ENCODE peak calls at places on chromosomes 4 and X, in nine cellular contexts. L is CD4-positive, alpha-beta memory T cell; K is left ventricle myocardium inferior; V is GM23248; Q is IMR-90; R is lung; E is ascending aorta; J is CD4-positive, CD25-positive, alpha-beta regulatory T cell; C is tibial artery. N is an unnamed sample.
A peak's percentile ranks its signal among the peaks of the same experiment; 100 is the strongest.

GRCh38 chrX:63186137-63186536 is 165.0 kb downstream of the SPIN4 start:
- DNase-seq in E (no peak), V (no peak), J (no peak), Q (no peak), R (no peak), K (no peak), L (no peak), C (no peak), N (no peak)

GRCh38 chrX:27132851-27133250 is 330.3 kb downstream of the PPP4R3C start:
- DNase-seq in Q (no peak), R (no peak), C (no peak), E (no peak), L (no peak), V (no peak), J (no peak), K (no peak), N (no peak)

GRCh38 chrX:74293343-74293946 is 10.5 kb upstream of the ZCCHC13 start:
- DNase-seq in J (peak; percentile 55), Q (peak; percentile 73), K (peak; percentile 78), L (peak; percentile 41), R (peak; percentile 73), V (peak; percentile 86), C (peak; percentile 88), E (peak; percentile 34), N (no peak)

GRCh38 chr4:184537269-184538022 is 63.1 kb upstream of the IRF2 start:
- DNase-seq in L (peak; percentile 92), Q (peak; percentile 93), E (peak; percentile 82), C (peak; percentile 99), K (peak; percentile 98), R (peak; percentile 96), V (peak; percentile 96), J (peak; percentile 91), N (peak; percentile 64)

GRCh38 chr4:14054391-14054790 is 426.9 kb upstream of the BOD1L1 start:
- DNase-seq in J (no peak), E (no peak), R (no peak), Q (no peak), V (peak; percentile 21), L (no peak), C (no peak), K (no peak), N (no peak)

GRCh38 chr4:26131053-26131452 is 189.8 kb upstream of the RBPJ start:
- DNase-seq in J (peak; percentile 16), K (no peak), Q (no peak), V (no peak), R (no peak), C (no peak), L (peak; percentile 47), E (no peak), N (no peak)

GRCh38 chr4:16682996-16683395 is 215.4 kb downstream of the LDB2 start:
- DNase-seq in R (no peak), Q (peak; percentile 54), K (no peak), J (no peak), L (no peak), E (no peak), C (no peak), V (no peak), N (no peak)

GRCh38 chrX:30653415-30654131 is at the start of gene GK:
- DNase-seq in E (no peak), V (peak; percentile 46), Q (peak; percentile 12), K (peak; percentile 15), C (peak; percentile 58), L (peak; percentile 29), J (peak; percentile 9), R (no peak), N (no peak)

GRCh38 chr4:128776794-128777216 is 32.7 kb upstream of the JADE1 start:
- DNase-seq in L (no peak), C (peak; percentile 75), Q (peak; percentile 95), K (peak; percentile 66), E (no peak), J (no peak), V (peak; percentile 91), R (peak; percentile 89), N (no peak)

GRCh38 chrX:115449742-115450141 is 111.2 kb upstream of the PLS3 start:
- DNase-seq in J (no peak), C (peak; percentile 69), Q (no peak), L (no peak), R (peak; percentile 47), E (no peak), K (peak; percentile 53), V (no peak), N (no peak)

GRCh38 chrX:49282647-49283011 is 13.0 kb downstream of the PPP1R3F start:
- DNase-seq in V (peak; percentile 60), Q (peak; percentile 33), R (no peak), E (no peak), J (no peak), L (no peak), C (no peak), K (no peak), N (no peak)

GRCh38 chrX:87338510-87338909 is 179.1 kb upstream of the KLHL4 start:
- DNase-seq in K (no peak), E (no peak), V (peak; percentile 0), Q (peak; percentile 2), C (no peak), R (no peak), J (no peak), L (no peak), N (no peak)

GRCh38 chrX:49884290-49884862 is 5.1 kb downstream of the USP27X start:
- DNase-seq in J (peak; percentile 23), L (peak; percentile 49), E (no peak), K (peak; percentile 56), V (peak; percentile 67), C (peak; percentile 64), R (peak; percentile 70), Q (peak; percentile 35), N (peak; percentile 22)

GRCh38 chrX:40531056-40531826 is 49.5 kb upstream of the ATP6AP2 start:
- DNase-seq in J (no peak), R (no peak), E (no peak), V (no peak), C (no peak), L (no peak), K (no peak), Q (no peak), N (no peak)

GRCh38 chr4:22129454-22130075 is 181.0 kb upstream of the KCNIP4 start:
- DNase-seq in K (no peak), E (no peak), L (no peak), J (no peak), R (no peak), Q (peak; percentile 26), C (no peak), V (peak; percentile 61), N (peak; percentile 37)

GRCh38 chrX:151714367-151714766 is 1.5 kb upstream of the FATE1 start:
- DNase-seq in Q (no peak), C (no peak), J (no peak), L (no peak), R (no peak), V (no peak), E (no peak), K (no peak), N (no peak)

GRCh38 chr4:77092832-77093800 is 17.3 kb upstream of the CCNI start:
- DNase-seq in L (no peak), C (no peak), J (no peak), E (no peak), V (peak; percentile 65), R (no peak), K (no peak), Q (no peak), N (no peak)

DNA sequence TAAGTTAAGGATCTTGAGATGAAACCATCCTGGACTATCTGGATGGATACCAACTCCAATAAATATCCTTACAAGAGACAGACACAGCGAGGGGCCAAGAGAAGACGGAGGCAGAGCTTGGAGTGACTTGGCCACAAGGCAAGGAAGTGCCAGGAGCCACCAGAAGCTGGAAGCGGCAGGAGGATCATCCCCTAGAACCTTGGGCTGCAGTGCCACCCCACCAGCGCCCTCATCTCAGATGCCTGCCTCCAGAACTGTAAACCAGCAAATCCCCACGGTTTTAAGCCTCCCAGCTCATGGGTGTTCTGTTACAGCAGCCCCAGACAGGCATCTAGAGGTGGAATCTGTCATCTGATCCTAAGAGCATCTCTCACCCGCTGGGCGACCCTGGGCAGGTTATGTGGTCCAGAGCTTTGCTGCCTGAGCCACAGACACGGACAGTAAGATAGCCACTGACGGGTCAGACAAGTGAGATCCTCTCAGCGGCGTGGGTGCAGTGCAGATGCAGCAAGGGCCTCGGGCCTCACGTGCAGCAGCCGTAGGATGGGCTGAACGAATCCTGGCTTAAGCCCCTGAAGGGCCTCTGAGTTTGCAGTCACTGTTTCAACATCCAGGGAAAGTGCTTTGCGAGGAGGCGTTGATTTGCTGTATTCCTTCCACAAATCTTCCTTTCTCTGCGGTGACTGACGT is 25.1 kb upstream of the MXD4 start:
- DNase-seq in K (no peak), E (no peak), R (no peak), C (peak; percentile 48), L (no peak), V (no peak), J (no peak), Q (peak; percentile 4), N (no peak)
- H3K27me3 ChIP-seq in K (no peaks in the 10 kb centered on the region), E (no peaks in the 10 kb centered on the region), R (no peaks in the 10 kb centered on the region), C (no peaks in the 10 kb centered on the region), L (no peaks in the 10 kb centered on the region), V (no peaks in the 10 kb centered on the region), J (no peaks in the 10 kb centered on the region), Q (peaks cover 2% of the 10 kb centered on the region), N (no peaks in the 10 kb centered on the region)

DNA sequence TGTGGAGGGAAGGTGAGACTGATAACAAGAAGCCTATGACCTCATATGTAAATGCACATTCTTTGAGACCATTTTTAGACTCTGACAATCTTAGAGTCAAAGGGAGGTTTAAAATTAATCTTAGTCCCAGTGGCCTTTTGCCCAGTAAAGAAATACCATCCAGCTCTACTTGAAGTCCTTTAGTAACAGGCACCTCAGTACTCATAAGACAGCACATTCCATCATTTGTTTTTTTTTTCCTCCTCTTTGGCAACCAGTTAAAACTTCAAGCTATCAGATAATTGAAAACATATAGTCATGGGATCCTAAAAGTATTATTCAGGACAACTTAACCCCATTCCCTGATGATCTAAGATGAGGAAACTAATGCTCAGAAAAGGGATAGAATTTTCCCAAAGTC is 4.6 kb downstream of the EDA2R start:
- DNase-seq in C (no peak), E (no peak), V (peak; percentile 33), L (no peak), R (no peak), Q (peak; percentile 6), K (no peak), J (no peak), N (no peak)
- H3K4me3 ChIP-seq in C (no peak overlapping the region), E (no peak overlapping the region), V (peak overlapping the region; percentile 82), L (no peak overlapping the region), R (no peak overlapping the region), Q (no peak overlapping the region), K (no peak overlapping the region), J (no peak overlapping the region), N (no peak overlapping the region)

DNA sequence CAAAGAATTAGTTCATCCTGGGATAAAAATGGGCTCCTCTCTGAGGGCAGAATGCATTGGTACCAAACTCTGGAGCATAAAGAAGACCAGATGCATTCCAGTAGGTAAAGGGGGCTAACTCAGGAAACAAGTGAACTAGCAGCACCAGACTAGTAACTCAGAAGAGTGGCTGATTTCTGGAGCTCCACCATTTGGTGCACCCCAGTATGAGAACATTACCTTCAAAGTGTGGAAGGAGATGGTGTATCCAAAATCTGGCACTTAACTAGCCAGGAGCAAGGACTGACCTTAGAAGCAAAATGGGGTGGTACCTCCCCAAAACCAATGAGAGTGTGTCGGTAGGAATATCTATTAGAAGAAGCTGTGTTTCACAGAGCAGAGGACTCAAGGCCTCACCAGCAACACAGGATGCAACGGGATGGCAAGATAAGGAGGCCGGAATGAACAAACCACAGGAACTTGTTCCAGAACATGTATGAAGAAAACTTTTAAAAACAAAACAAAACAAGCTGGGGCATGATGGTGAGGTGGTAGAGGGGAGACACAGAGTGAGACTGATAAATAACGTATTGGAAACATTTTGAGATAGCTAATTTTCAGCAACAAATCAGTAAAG is 142.3 kb downstream of the INPP4B start:
- DNase-seq in Q (no peak), K (no peak), E (no peak), C (no peak), R (no peak), L (peak; percentile 71), J (no peak), V (no peak), N (no peak)
- H3K4me1 ChIP-seq in Q (no peaks in the 10 kb centered on the region), K (no peaks in the 10 kb centered on the region), E (no peaks in the 10 kb centered on the region), C (no peaks in the 10 kb centered on the region), R (no peaks in the 10 kb centered on the region), L (peaks cover 95% of the 10 kb centered on the region), J (peaks cover 87% of the 10 kb centered on the region), V (no peaks in the 10 kb centered on the region), N (peaks cover 2% of the 10 kb centered on the region)

GRCh38 chr4:173536808-173537429 is 6.9 kb upstream of the HAND2 start:
- DNase-seq in E (no peak), L (no peak), J (no peak), R (no peak), C (no peak), Q (no peak), V (peak; percentile 63), K (no peak), N (no peak)
- H3K27me3 ChIP-seq in E (no peaks in the 10 kb centered on the region), L (peaks cover 79% of the 10 kb centered on the region), J (peaks cover 71% of the 10 kb centered on the region), R (peaks cover 15% of the 10 kb centered on the region), C (no peaks in the 10 kb centered on the region), Q (peaks cover 80% of the 10 kb centered on the region), V (no peaks in the 10 kb centered on the region), K (peaks cover 87% of the 10 kb centered on the region), N (peaks cover 82% of the 10 kb centered on the region)